ENCODE peak calls at places on chromosome 2, in seven cellular contexts. H is sigmoid colon, M is testis, N is AG04450, R is cardiac fibroblast, V is esophagus squamous epithelium, L is astrocyte of the spinal cord. K is an unnamed sample.

GRCh38 chr2:105697781-105698449 is 46.8 kb upstream of the NCK2 start:
- DNase-seq in H (no peak), M (peak; percentile 92), N (no peak), R (peak; percentile 54), V (no peak), L (no peak), K (no peak)

GRCh38 chr2:189115126-189115525 is 64.4 kb downstream of the COL5A2 start:
- DNase-seq in H (no peak), M (no peak), N (no peak), R (peak; percentile 64), V (no peak), L (peak; percentile 47), K (no peak)

GRCh38 chr2:67872481-67872880 is 190.3 kb downstream of the C1D start:
- DNase-seq in H (no peak), M (no peak), N (no peak), R (no peak), V (no peak), L (no peak), K (no peak)

GRCh38 chr2:238692562-238692961 is 155.3 kb upstream of the TWIST2 start:
- DNase-seq in H (no peak), M (no peak), N (no peak), R (no peak), V (no peak), L (no peak), K (no peak)

GRCh38 chr2:191930205-191930604 is 83.3 kb upstream of the CAVIN2 start:
- DNase-seq in H (no peak), M (no peak), N (no peak), R (no peak), V (no peak), L (no peak), K (no peak)

GRCh38 chr2:82139979-82140611 is 1835.5 kb upstream of the LRRTM1 start:
- DNase-seq in H (no peak), M (no peak), N (no peak), R (no peak), V (no peak), L (no peak), K (no peak)

GRCh38 chr2:152078662-152079061 is 20.2 kb downstream of the CACNB4 start:
- DNase-seq in H (no peak), M (no peak), N (no peak), R (no peak), V (no peak), L (no peak), K (no peak)

GRCh38 chr2:24047703-24048033 is 477 bp upstream of the WDCP start:
- DNase-seq in H (no peak), M (no peak), N (no peak), R (no peak), V (no peak), L (no peak), K (no peak)

GRCh38 chr2:98932778-98933343 is 3.2 kb downstream of the CRACDL start:
- DNase-seq in H (no peak), M (no peak), N (no peak), R (no peak), V (no peak), L (no peak), K (no peak)

GRCh38 chr2:196431957-196432356 is 207.6 kb upstream of the CCDC150 start:
- DNase-seq in H (no peak), M (no peak), N (no peak), R (no peak), V (no peak), L (peak; percentile 16), K (no peak)

DNA sequence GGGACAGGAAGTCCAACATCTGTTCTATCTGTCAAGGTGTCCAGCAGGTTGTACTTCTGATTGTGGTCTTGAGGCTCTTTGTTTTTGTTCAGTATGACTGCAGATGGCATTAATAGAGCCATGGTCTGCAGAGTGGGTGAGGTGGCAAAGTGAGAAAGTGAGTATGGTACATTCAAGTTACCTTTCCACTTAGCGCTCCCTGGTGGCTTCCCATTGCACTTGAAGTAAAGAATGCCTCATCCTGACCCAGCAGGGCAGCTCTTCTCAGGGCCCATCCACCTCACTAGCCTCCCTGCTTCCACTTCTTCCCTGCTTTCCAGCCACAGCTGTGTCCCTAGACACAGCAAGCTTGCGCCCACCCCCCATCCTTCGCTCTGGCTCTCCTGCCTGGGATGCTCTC is 148.0 kb upstream of the ALPP start:
- DNase-seq in H (no peak), M (peak; percentile 33), N (no peak), R (peak; percentile 10), V (no peak), L (no peak), K (peak; percentile 22)
- TF ChIP-seq CTCF in H (no peak), M (no peak), N (peak; percentile 17), R (no peak), V (peak; percentile 8), L (peak; percentile 19), K (peak; percentile 53)

DNA sequence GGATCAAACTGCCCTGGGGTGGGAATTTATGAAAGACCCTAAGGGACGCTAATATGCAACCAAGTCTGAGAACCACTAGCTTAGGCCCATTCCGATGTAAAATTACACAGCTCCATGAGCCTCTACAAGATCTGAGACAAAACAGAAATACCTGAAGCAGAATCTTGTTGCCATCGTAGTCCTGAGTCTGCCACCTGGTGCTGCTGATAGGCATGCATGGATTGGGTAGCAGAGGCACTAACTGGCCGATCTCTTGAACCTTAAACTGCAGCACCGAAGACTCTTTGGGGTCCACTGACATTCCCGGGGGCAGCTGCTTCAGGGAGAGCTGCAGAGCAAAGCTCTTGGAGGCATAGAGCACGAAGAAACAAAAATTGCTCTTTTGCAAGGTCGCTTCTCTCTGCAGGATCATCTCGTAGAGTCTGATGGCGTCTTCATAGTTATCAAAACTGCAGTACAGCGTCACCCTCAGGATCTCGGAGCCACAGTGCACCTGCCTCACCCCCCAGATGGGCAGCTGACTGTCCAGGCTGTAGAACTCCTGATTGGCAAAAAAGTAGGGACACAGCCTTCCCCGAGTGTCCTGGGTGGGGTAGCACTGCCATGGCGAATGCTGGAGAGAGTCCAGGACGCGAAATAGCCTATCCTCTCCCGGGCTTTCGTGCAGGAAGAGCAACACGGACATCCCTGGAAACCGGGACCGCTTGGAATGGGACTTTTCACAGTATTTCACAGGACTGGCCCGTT is 848 bp downstream of the FAM124B start:
- DNase-seq in H (no peak), M (no peak), N (no peak), R (no peak), V (no peak), L (no peak), K (no peak)
- TF ChIP-seq CTCF in H (no peak), M (no peak), N (no peak), R (no peak), V (no peak), L (no peak), K (no peak)

GRCh38 chr2:45280801-45281200 is 271.5 kb upstream of the SIX2 start:
- DNase-seq in H (no peak), M (no peak), N (no peak), R (no peak), V (no peak), L (no peak), K (no peak)
- TF ChIP-seq CTCF in H (no peak), M (no peak), N (no peak), R (no peak), V (no peak), L (no peak), K (no peak)

GRCh38 chr2:52976132-52976949 is 791.3 kb upstream of the CHAC2 start:
- DNase-seq in H (no peak), M (peak; percentile 49), N (peak; percentile 6), R (peak; percentile 14), V (no peak), L (peak; percentile 32), K (peak; percentile 60)
- TF ChIP-seq CTCF in H (no peak), M (no peak), N (peak; percentile 89), R (peak; percentile 44), V (no peak), L (peak; percentile 79), K (peak; percentile 78)

GRCh38 chr2:201665420-201666158 is 22.3 kb upstream of the TMEM237 start:
- DNase-seq in H (no peak), M (no peak), N (no peak), R (no peak), V (no peak), L (peak; percentile 33), K (no peak)
- TF ChIP-seq CTCF in H (no peak), M (peak; percentile 15), N (no peak), R (no peak), V (no peak), L (no peak), K (no peak)

GRCh38 chr2:36921984-36922383 is 44.4 kb downstream of the STRN start:
- DNase-seq in H (no peak), M (no peak), N (no peak), R (no peak), V (no peak), L (no peak), K (no peak)

GRCh38 chr2:36919041-36919837 is 47.1 kb downstream of the STRN start:
- DNase-seq in H (no peak), M (no peak), N (no peak), R (no peak), V (no peak), L (no peak), K (no peak)

GRCh38 chr2:36912692-36913091 is 53.6 kb downstream of the STRN start:
- DNase-seq in H (no peak), M (no peak), N (no peak), R (no peak), V (no peak), L (peak; percentile 29), K (no peak)

GRCh38 chr2:36915627-36916026 is 50.7 kb downstream of the STRN start:
- DNase-seq in H (no peak), M (no peak), N (no peak), R (no peak), V (no peak), L (no peak), K (no peak)

GRCh38 chr2:36918307-36918706 is 48.0 kb downstream of the STRN start:
- DNase-seq in H (no peak), M (no peak), N (no peak), R (no peak), V (no peak), L (no peak), K (no peak)
- TF ChIP-seq CTCF in H (no peak), M (no peak), N (peak; percentile 40), R (peak; percentile 48), V (no peak), L (peak; percentile 36), K (no peak)

DNA sequence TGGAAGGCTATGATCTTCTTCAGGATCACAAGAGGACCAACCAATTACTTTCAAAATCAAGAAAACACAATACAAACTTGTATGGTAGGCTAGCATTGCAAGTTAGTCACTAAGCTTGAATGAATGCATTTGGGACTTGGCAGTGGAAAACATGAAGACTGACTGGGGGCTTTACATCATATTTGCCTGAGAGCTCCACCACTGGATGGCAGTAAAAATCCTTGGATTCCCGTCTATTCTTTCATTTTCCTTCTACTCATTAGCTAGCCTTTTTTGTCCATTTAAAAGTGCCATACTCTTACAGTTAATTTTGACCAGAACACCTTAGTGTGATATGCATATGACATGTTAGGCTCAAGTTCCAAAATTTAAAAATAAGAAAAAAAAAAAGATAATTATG is 63.5 kb upstream of the RASGRP3 start:
- DNase-seq in H (no peak), M (no peak), N (no peak), R (peak; percentile 80), V (no peak), L (peak; percentile 77), K (no peak)
- TF ChIP-seq CTCF in H (no peak), M (peak; percentile 8), N (peak; percentile 65), R (peak; percentile 63), V (no peak), L (peak; percentile 59), K (peak; percentile 63)

GRCh38 chr2:205324355-205324754 is 357.9 kb upstream of the NRP2 start:
- DNase-seq in H (no peak), M (no peak), N (no peak), R (no peak), V (no peak), L (no peak), K (no peak)
- TF ChIP-seq CTCF in H (no peak), M (no peak), N (no peak), R (no peak), V (no peak), L (no peak), K (no peak)